ENCODE peak calls at places on chromosomes 12 and 14, in four cellular contexts. T is K562, Q is GM12878, Z is HepG2. N is an unnamed sample.

GRCh38 chr12:29783773-29784666 is at the start of gene TMTC1:
- DNase-seq in T (no peak), Q (no peak), Z (no peak), N (peak)

GRCh38 chr12:50842637-50843493 is at the start of gene TMPRSS12:
- DNase-seq in T (no peak), Q (no peak), Z (no peak), N (no peak)

GRCh38 chr12:68159681-68160304 is at the start of gene IFNG:
- DNase-seq in T (no peak), Q (peak), Z (no peak), N (no peak)

GRCh38 chr12:1536817-1537216 is 57.6 kb downstream of the FBXL14 start:
- DNase-seq in T (no peak), Q (no peak), Z (no peak), N (no peak)

GRCh38 chr14:104348741-104349140 is 210.4 kb downstream of the KIF26A start:
- DNase-seq in T (no peak), Q (no peak), Z (no peak), N (no peak)

GRCh38 chr12:101670007-101670671 is 27.3 kb upstream of the CHPT1 start:
- DNase-seq in T (peak), Q (no peak), Z (peak), N (peak)

GRCh38 chr14:71267691-71268090 is 360.4 kb downstream of the PCNX1 start:
- DNase-seq in T (no peak), Q (no peak), Z (no peak), N (no peak)

GRCh38 chr14:56659964-56660551 is 80.5 kb downstream of the TMEM260 start:
- DNase-seq in T (peak), Q (no peak), Z (peak), N (peak)

GRCh38 chr12:6333566-6333965 is 8.3 kb downstream of the TNFRSF1A start:
- DNase-seq in T (no peak), Q (no peak), Z (no peak), N (no peak)

GRCh38 chr14:23494223-23494622 is 24.7 kb downstream of the NGDN start:
- DNase-seq in T (no peak), Q (no peak), Z (peak), N (peak)

GRCh38 chr12:47779943-47780504 is 7.0 kb downstream of the SLC48A1 start:
- DNase-seq in T (no peak), Q (no peak), Z (no peak), N (no peak)

GRCh38 chr14:104396682-104397470 is 182.7 kb upstream of the C14orf180 start:
- DNase-seq in T (no peak), Q (no peak), Z (no peak), N (no peak)

GRCh38 chr14:58697927-58698641 is 60.3 kb downstream of the DACT1 start:
- DNase-seq in T (no peak), Q (no peak), Z (no peak), N (no peak)

GRCh38 chr12:75665216-75665615 is 153.8 kb upstream of the KRR1 start:
- DNase-seq in T (no peak), Q (no peak), Z (peak), N (no peak)

GRCh38 chr12:14952295-14952995 is 9.0 kb downstream of the ARHGDIB start:
- DNase-seq in T (no peak), Q (no peak), Z (peak), N (no peak)

GRCh38 chr12:122584177-122584576 is 57.1 kb downstream of the KNTC1 start:
- DNase-seq in T (no peak), Q (no peak), Z (no peak), N (no peak)

GRCh38 chr12:131363416-131363815 is 347.5 kb upstream of the SFSWAP start:
- DNase-seq in T (no peak), Q (no peak), Z (no peak), N (no peak)

GRCh38 chr12:22709292-22709691 is 84.3 kb downstream of the ETNK1 start:
- DNase-seq in T (peak), Q (peak), Z (peak), N (peak)

GRCh38 chr14:22556021-22556989 is 32.7 kb downstream of the DAD1 start:
- DNase-seq in T (peak), Q (peak), Z (no peak), N (no peak)

GRCh38 chr12:60196366-60196765 is 600.5 kb downstream of the SLC16A7 start:
- DNase-seq in T (no peak), Q (no peak), Z (no peak), N (no peak)

GRCh38 chr12:55935742-55936151 is 4.8 kb downstream of the DGKA start:
- DNase-seq in T (no peak), Q (no peak), Z (no peak), N (no peak)

GRCh38 chr14:57833304-57833703 is 32.6 kb downstream of the SLC35F4 start:
- DNase-seq in T (no peak), Q (no peak), Z (no peak), N (no peak)

GRCh38 chr12:27922591-27923139 is 49.9 kb downstream of the PTHLH start:
- DNase-seq in T (no peak), Q (no peak), Z (no peak), N (no peak)

GRCh38 chr12:47870175-47870781 is 34.5 kb downstream of the VDR start:
- DNase-seq in T (no peak), Q (peak), Z (peak), N (peak)

GRCh38 chr14:88990856-88991255 is 166.4 kb downstream of the TTC8 start:
- DNase-seq in T (no peak), Q (no peak), Z (no peak), N (no peak)

GRCh38 chr12:96466939-96467751 is 22.2 kb upstream of the CFAP54 start:
- DNase-seq in T (no peak), Q (no peak), Z (no peak), N (no peak)

GRCh38 chr12:105466901-105467598 is 136.6 kb downstream of the C12orf75 start:
- DNase-seq in T (no peak), Q (no peak), Z (no peak), N (no peak)

GRCh38 chr12:47207005-47207717 is 127.4 kb upstream of the AMIGO2 start:
- DNase-seq in T (no peak), Q (peak), Z (no peak), N (no peak)

GRCh38 chr12:83827860-83828259 is 1084.7 kb downstream of the SLC6A15 start:
- DNase-seq in T (no peak), Q (no peak), Z (no peak), N (no peak)

GRCh38 chr12:4116251-4117111 is 157.1 kb upstream of the CCND2 start:
- DNase-seq in T (no peak), Q (no peak), Z (peak), N (no peak)

GRCh38 chr14:41022932-41023331 is 583.7 kb upstream of the LRFN5 start:
- DNase-seq in T (no peak), Q (no peak), Z (no peak), N (no peak)

GRCh38 chr12:89309815-89310214 is 42.5 kb downstream of the DUSP6 start:
- DNase-seq in T (no peak), Q (no peak), Z (no peak), N (no peak)

GRCh38 chr12:120332523-120332922 is 4.9 kb upstream of the PLA2G1B start:
- DNase-seq in T (no peak), Q (no peak), Z (no peak), N (no peak)

GRCh38 chr12:120331390-120331789 is 3.8 kb upstream of the PLA2G1B start:
- DNase-seq in T (peak), Q (no peak), Z (no peak), N (no peak)

GRCh38 chr12:120328228-120328627 is 649 bp upstream of the PLA2G1B start:
- DNase-seq in T (no peak), Q (no peak), Z (no peak), N (no peak)

GRCh38 chr12:120327593-120327992 is at the start of gene PLA2G1B:
- DNase-seq in T (no peak), Q (no peak), Z (peak), N (no peak)

GRCh38 chr12:120332041-120332440 is 4.5 kb upstream of the PLA2G1B start:
- DNase-seq in T (no peak), Q (no peak), Z (no peak), N (no peak)
- TF ChIP-seq SMC3 in T (no peak), Q (no peak), Z (no peak), N (no peak)

GRCh38 chr14:77301103-77301502 is 19.6 kb downstream of the POMT2 start:
- DNase-seq in T (peak), Q (no peak), Z (peak), N (peak)
- TF ChIP-seq FOXM1 in T (no peak), Q (no peak), Z (no peak), N (no peak)

GRCh38 chr12:57723630-57723962 is 14.9 kb downstream of the AGAP2 start:
- DNase-seq in T (no peak), Q (no peak), Z (no peak), N (no peak)
- TF ChIP-seq SMC3 in T (no peak), Q (no peak), Z (no peak), N (no peak)

GRCh38 chr14:52265248-52265647 is 2.2 kb upstream of the PTGDR start:
- DNase-seq in T (no peak), Q (no peak), Z (no peak), N (no peak)

GRCh38 chr14:52268191-52269061 is 928 bp downstream of the PTGDR start:
- DNase-seq in T (no peak), Q (no peak), Z (no peak), N (peak)

GRCh38 chr14:52267501-52268190 is at the start of gene PTGDR:
- DNase-seq in T (no peak), Q (no peak), Z (no peak), N (peak)

GRCh38 chr14:52266179-52266578 is 1.3 kb upstream of the PTGDR start:
- DNase-seq in T (no peak), Q (no peak), Z (no peak), N (no peak)

GRCh38 chr14:52266782-52267181 is 716 bp upstream of the PTGDR start:
- DNase-seq in T (no peak), Q (no peak), Z (no peak), N (no peak)
- TF ChIP-seq FOXM1 in T (no peak), Q (no peak), Z (no peak), N (no peak)

DNA sequence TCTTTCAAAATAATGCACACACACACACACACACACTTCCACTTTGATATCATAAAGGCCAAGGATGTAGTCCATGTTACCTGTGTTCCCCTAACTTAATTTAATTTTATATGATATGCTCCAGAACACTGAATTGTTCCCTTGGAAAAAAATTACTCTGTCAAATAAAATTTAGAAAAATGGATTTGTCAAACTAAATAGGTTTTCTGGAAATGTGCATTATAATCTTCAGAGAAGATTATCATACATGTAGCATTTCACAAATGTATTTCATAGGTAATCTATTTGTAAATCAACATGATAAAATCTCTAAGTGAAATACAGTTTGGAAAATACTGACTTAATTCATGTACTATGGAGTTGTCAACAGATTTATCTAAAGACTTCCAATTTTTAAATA is 68.6 kb downstream of the CNTN1 start:
- DNase-seq in T (no peak), Q (no peak), Z (no peak), N (no peak)
- TF ChIP-seq SMC3 in T (no peak), Q (no peak), Z (no peak), N (no peak)

GRCh38 chr12:108129017-108129812 is at the start of gene WSCD2:
- DNase-seq in T (peak), Q (no peak), Z (peak), N (peak)
- TF ChIP-seq FOXM1 in T (no peak), Q (no peak), Z (no peak), N (no peak)

GRCh38 chr12:97985834-97986233 is 523.2 kb downstream of the RMST start:
- DNase-seq in T (no peak), Q (no peak), Z (no peak), N (no peak)
- TF ChIP-seq SMC3 in T (no peak), Q (no peak), Z (no peak), N (no peak)

N was measured in SK-N-SH.